ENCODE peak calls at places on chromosome 4, in four cellular contexts. K is IMR-90, A is K562, Z is GM12878. Y is an unnamed sample.

GRCh38 chr4:31307026-31307425 is 586.9 kb downstream of the PCDH7 start:
- DNase-seq in A (no peak), Z (no peak), K (no peak), Y (no peak)

GRCh38 chr4:112282860-112283667 is 2.6 kb downstream of the TIFA start:
- DNase-seq in K (no peak), A (no peak), Z (no peak), Y (no peak)

GRCh38 chr4:7183780-7184460 is 8.4 kb upstream of the SORCS2 start:
- DNase-seq in K (no peak), A (no peak), Z (no peak), Y (no peak)

GRCh38 chr4:89438102-89438831 is 130.7 kb upstream of the GPRIN3 start:
- DNase-seq in A (peak), Z (peak), K (peak), Y (peak)

GRCh38 chr4:165131247-165131832 is 18.7 kb upstream of the TMEM192 start:
- DNase-seq in K (peak), A (peak), Z (peak), Y (peak)

GRCh38 chr4:129371901-129372300 is 275.9 kb downstream of the C4orf33 start:
- DNase-seq in A (no peak), Z (no peak), K (no peak), Y (no peak)

GRCh38 chr4:186144596-186145569 is 40.4 kb downstream of the FAM149A start:
- DNase-seq in Z (no peak), A (no peak), K (peak), Y (peak)

GRCh38 chr4:89823416-89823815 is 13.5 kb downstream of the SNCA start:
- DNase-seq in K (peak), Z (no peak), A (no peak), Y (no peak)

GRCh38 chr4:5127556-5127955 is 76.3 kb downstream of the STK32B start:
- DNase-seq in A (no peak), Z (no peak), K (peak), Y (no peak)

GRCh38 chr4:2535386-2536192 is 858 bp upstream of the FAM193A start:
- DNase-seq in A (peak), K (peak), Z (no peak), Y (no peak)

GRCh38 chr4:2534904-2535385 is 1.5 kb upstream of the FAM193A start:
- DNase-seq in K (peak), A (no peak), Z (no peak), Y (no peak)

GRCh38 chr4:2536193-2537010 is at the start of gene FAM193A:
- DNase-seq in Z (peak), A (peak), K (peak), Y (peak)

DNA sequence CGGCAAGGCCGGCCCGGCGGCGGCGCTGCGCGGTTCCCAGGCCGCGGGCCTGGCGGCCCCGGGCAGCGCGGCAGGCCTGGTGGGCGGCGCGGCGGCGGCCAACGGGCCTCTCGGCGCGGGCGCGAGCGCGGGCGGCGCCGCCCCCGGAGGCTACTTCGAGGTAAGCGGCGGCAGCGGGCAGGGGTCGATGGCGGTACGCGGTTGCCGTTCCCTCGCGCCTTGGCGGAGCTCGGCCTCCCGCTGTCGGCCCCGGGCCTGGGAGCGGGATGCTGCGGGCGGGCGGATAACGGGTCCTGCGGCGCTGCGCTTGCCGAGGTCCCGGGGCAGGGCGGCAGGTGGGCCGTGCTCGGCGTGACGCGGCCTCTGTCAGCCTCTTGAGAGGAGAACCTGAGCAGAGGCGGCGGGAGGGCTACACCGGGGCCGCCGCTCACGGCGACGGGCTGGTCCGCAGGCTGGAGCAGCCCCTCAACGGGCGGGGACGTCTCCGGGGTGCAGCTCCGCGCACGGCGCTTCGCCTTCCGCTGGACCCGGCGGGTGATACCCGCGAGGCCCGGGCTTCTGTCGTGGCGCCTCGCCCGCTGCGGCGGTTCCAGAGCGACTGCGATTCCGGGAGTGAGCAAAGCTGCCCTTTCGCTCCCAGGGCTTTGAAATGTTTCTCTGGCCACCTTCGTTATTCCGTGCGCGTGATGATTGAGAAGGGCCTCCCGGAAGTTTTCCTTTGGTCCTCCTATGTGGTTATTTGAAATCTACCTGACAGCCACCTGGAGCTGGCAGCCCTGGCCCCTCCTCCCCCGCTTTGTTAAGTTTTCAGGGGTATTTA is 774 bp downstream of the FAM193A start:
- DNase-seq in Z (no peak), K (peak), A (peak), Y (no peak)
- TF ChIP-seq CHD1 in Z (no peak), K (peak), A (peak), Y (no peak)

GRCh38 chr4:3257125-3257690 is 8.2 kb downstream of the MSANTD1 start:
- DNase-seq in Z (no peak), A (no peak), K (no peak), Y (no peak)
- TF ChIP-seq RAD21 in Z (no peak), A (no peak), K (no peak), Y (no peak)

GRCh38 chr4:52266537-52267137 is 215.5 kb downstream of the SPATA18 start:
- DNase-seq in Z (no peak), K (no peak), A (no peak), Y (no peak)
- TF ChIP-seq CHD1 in Z (no peak), K (no peak), A (no peak), Y (no peak)

DNA sequence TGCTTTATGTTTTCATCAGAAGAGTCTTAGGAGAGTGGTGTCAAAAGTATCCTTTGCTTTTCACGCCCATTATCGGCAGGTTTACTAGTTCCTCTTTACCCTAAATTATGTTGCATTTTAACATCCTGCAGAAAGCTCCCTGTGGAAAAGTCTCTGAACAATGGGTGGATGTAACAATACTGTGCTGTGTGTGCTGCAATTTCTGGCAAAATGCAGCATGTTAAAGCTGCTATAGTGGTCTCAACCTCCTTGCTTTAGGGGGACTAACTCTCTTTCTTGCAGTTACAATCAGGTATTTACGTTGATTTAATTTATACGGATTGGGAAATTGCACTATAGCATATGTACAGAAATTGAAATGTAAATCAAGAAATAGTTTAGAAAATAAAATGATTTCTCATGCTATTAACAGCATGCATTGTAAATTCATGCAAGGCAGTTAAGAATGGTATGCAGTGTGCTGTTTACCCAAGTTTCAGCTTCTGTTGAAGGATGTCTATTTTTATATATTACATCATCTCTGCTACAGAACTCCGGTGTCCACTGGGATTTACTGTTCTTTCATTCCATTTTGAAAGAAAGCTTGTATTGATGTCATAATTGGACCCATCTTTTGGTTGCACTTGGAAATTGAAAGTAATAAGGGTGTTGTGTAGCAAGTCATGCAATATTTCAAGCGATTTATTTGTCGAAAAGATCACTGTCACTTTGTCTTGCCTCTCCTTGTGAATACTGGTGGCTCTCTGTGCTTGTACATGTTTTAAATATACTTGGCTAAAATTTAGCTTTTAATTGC is 145.7 kb downstream of the RAPGEF2 start:
- DNase-seq in Z (no peak), K (peak), A (no peak), Y (no peak)
- TF ChIP-seq RAD21 in Z (no peak), K (no peak), A (no peak), Y (no peak)

GRCh38 chr4:176261481-176261880 is 7.5 kb downstream of the ASB5 start:
- DNase-seq in Z (no peak), A (no peak), K (peak), Y (no peak)
- TF ChIP-seq CHD1 in Z (no peak), A (no peak), K (no peak), Y (no peak)

GRCh38 chr4:154506253-154506652 is 14.7 kb upstream of the DCHS2 start:
- DNase-seq in K (peak), Z (no peak), A (peak), Y (no peak)
- TF ChIP-seq RAD21 in K (peak), Z (peak), A (peak), Y (peak)

GRCh38 chr4:184733654-184734524 is at the start of gene CENPU:
- DNase-seq in A (peak), Z (peak), K (peak), Y (peak)

GRCh38 chr4:184732126-184732525 is 1.8 kb downstream of the CENPU start:
- DNase-seq in Z (no peak), A (no peak), K (peak), Y (no peak)

GRCh38 chr4:184728858-184729257 is 5.0 kb downstream of the CENPU start:
- DNase-seq in Z (no peak), K (peak), A (no peak), Y (no peak)

GRCh38 chr4:184727430-184727829 is 6.5 kb downstream of the CENPU start:
- DNase-seq in K (no peak), Z (no peak), A (no peak), Y (no peak)

DNA sequence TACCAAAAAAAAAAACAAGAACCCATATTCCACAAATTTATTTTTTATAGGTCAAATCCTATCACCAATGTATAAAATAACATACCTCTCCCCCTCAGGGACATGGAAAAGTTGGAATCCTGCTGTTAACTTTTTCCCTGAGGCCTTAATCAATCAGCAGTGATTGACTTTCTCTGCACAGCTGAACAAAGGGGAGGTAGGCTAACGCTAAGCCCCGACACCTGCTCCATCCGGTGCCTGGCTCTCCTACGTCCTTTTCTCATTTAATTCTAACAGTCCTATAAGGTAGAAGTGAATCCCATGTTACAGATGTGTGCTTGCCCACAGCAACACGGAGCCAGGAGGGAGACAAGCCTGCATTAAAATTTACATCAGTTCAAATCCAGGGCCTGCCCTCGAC is 2.8 kb downstream of the CENPU start:
- DNase-seq in A (no peak), K (no peak), Z (no peak), Y (no peak)
- TF ChIP-seq CHD1 in A (no peak), K (no peak), Z (no peak), Y (no peak)

DNA sequence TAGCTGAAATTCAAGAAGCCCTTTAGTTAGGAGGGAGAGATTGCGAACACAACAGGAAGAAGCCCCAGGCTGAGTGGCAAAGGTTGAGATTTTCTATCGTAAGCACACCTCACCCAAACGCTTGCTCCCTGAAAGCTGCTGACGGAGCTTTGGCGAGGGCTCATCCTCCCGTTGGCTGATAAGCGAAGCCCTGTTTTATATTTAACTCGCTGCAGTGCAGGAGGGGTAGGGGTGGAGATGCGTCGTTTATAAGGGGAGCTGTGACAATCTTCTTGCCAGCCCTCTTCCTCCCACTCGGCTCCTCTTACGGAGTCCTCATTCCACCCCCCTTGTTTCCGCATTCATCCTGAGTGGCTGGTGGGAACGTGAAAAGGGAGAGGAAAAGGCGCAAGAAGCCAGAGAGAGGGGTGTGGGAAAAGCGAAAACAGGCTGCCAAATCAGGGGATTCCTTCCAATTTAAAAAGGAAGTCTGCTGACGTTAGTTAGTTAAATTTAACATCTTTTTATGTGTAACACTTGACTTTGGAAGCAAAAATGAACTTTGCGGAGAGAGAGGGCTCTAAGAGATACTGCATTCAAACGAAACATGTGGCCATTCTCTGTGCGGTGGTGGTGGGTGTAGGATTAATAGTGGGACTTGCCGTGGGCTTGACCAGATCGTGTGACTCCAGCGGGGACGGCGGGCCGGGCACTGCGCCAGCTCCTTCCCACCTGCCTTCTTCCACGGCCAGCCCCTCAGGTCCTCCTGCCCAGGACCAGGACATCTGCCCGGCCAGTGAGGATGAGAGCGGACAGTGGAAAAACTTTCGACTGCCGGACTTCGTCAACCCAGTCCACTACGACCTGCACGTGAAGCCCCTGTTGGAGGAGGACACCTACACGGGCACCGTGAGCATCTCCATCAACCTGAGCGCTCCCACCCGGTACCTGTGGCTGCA is at the start of gene ENPEP:
- DNase-seq in A (no peak), Z (no peak), K (peak), Y (no peak)
- TF ChIP-seq RAD21 in A (no peak), Z (no peak), K (no peak), Y (no peak)

DNA sequence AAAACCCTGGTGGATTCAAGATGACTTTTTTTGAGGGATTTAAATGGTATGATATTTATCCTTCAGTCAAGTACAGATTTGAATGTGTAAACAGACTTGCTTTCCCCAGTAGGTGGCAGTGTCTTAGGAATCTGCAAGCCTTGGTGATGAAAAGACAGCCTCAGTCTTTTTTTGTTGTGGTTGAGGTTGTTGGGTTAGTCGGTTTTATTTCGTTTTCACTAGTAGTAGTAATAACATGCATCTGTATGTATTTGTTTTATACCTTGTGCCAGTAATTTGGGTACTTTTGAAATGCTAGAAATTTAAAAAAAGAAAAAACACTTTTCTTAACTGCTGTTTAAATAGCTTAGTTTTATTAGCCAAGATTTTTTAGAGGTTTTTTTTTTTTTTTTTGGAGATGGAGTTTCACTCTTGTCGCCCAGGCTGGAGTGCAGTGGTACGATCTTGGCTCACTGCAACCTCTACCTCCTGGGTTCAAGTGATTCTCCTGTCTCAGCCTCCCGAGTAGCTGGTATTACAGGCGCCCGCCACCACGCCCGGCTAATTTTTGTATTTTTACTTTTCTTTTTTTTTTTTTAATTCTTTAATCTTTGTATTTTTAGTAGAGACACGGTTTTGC is 39.2 kb downstream of the COPS4 start:
- DNase-seq in K (peak), Z (peak), A (peak), Y (no peak)
- TF ChIP-seq CHD1 in K (no peak), Z (no peak), A (no peak), Y (no peak)

GRCh38 chr4:139666735-139667266 is 1.2 kb downstream of the MGST2 start:
- DNase-seq in A (peak), Z (no peak), K (peak), Y (no peak)
- TF ChIP-seq RAD21 in A (no peak), Z (no peak), K (no peak), Y (no peak)